ENCODE peak calls at places on chromosomes 4 and X, in eight cellular contexts. T, G, H, V, X, L, A and R are unnamed samples.

GRCh38 chr4:108834167-108834566 is 71.3 kb upstream of the ETNPPL start:
- DNase-seq in G (no peak), V (peak), X (no peak), T (no peak), H (no peak), L (no peak), A (no peak), R (peak)

GRCh38 chrX:145613894-145614293 is 203.7 kb upstream of the SLITRK2 start:
- DNase-seq in L (no peak), H (no peak), V (no peak), G (no peak), X (no peak), A (no peak), T (no peak), R (no peak)

GRCh38 chr4:81573817-81574216 is 102.1 kb upstream of the RASGEF1B start:
- DNase-seq in X (no peak), H (no peak), T (no peak), G (no peak), V (no peak), A (no peak), L (no peak), R (no peak)

GRCh38 chr4:98284640-98285046 is 23.5 kb downstream of the RAP1GDS1 start:
- DNase-seq in A (no peak), X (peak), V (peak), L (no peak), T (no peak), H (no peak), G (no peak), R (no peak)

GRCh38 chr4:40736910-40737309 is 12.8 kb upstream of the NSUN7 start:
- DNase-seq in V (peak), H (no peak), L (no peak), A (peak), T (no peak), G (no peak), X (peak), R (peak)

GRCh38 chr4:164933244-164933643 is 44.2 kb downstream of the TRIM61 start:
- DNase-seq in V (no peak), G (no peak), H (no peak), L (no peak), X (no peak), T (no peak), A (no peak), R (no peak)

GRCh38 chr4:161658658-161659057 is 505.1 kb downstream of the FSTL5 start:
- DNase-seq in G (no peak), V (no peak), X (no peak), H (no peak), A (no peak), T (no peak), L (no peak), R (no peak)

GRCh38 chrX:134481339-134481738 is 21.4 kb downstream of the HPRT1 start:
- DNase-seq in L (no peak), A (no peak), T (no peak), X (no peak), V (no peak), H (no peak), G (no peak), R (no peak)

GRCh38 chrX:85365370-85365995 is 14.0 kb downstream of the POF1B start:
- DNase-seq in H (peak), T (no peak), L (no peak), X (no peak), A (no peak), G (no peak), V (no peak), R (no peak)

GRCh38 chr4:161256716-161257115 is 907.1 kb downstream of the FSTL5 start:
- DNase-seq in H (no peak), T (no peak), V (no peak), X (no peak), L (no peak), A (no peak), G (no peak), R (no peak)

GRCh38 chr4:76872556-76872955 is 25.4 kb downstream of the SOWAHB start:
- DNase-seq in H (no peak), X (no peak), A (no peak), T (no peak), V (no peak), G (no peak), L (no peak), R (no peak)

GRCh38 chr4:6207602-6208001 is 7.3 kb upstream of the JAKMIP1 start:
- DNase-seq in H (no peak), L (no peak), T (no peak), X (peak), G (no peak), A (peak), V (no peak), R (no peak)

GRCh38 chrX:119694601-119695534 is 1.9 kb upstream of the SEPTIN6 start:
- DNase-seq in H (no peak), L (no peak), T (no peak), A (no peak), V (peak), X (no peak), G (no peak), R (peak)

GRCh38 chr4:142703694-142704309 is 142.3 kb downstream of the INPP4B start:
- DNase-seq in G (no peak), T (no peak), X (no peak), H (no peak), V (no peak), L (no peak), A (no peak), R (no peak)

GRCh38 chr4:12488672-12489071 is 995.5 kb downstream of the RAB28 start:
- DNase-seq in T (no peak), G (no peak), X (no peak), H (no peak), A (no peak), V (no peak), L (no peak), R (no peak)

GRCh38 chr4:153780876-153781275 is 8.0 kb downstream of the SFRP2 start:
- DNase-seq in H (no peak), L (no peak), T (no peak), V (no peak), X (no peak), A (no peak), G (no peak), R (no peak)

GRCh38 chr4:179472164-179472563 is 2029.9 kb upstream of the AGA start:
- DNase-seq in L (no peak), X (no peak), G (no peak), A (no peak), H (no peak), T (no peak), V (no peak), R (peak)

GRCh38 chr4:165931741-165932140 is 58.7 kb downstream of the TLL1 start:
- DNase-seq in X (no peak), L (no peak), H (no peak), V (no peak), G (no peak), T (peak), A (no peak), R (no peak)

GRCh38 chrX:24646745-24647182 is 383 bp downstream of the PCYT1B start:
- DNase-seq in T (no peak), H (no peak), V (peak), G (peak), L (no peak), X (no peak), A (peak), R (no peak)

GRCh38 chrX:40062525-40063193 is 35.1 kb downstream of the BCOR start:
- DNase-seq in T (no peak), L (no peak), X (no peak), V (no peak), H (no peak), G (no peak), A (no peak), R (no peak)